ENCODE peak calls at places on chromosomes 1 and 21, in nine cellular contexts. F, V, B, A, H, L, G, T and U are unnamed samples.

GRCh38 chr1:168470821-168471473 is 72.8 kb downstream of the XCL2 start:
- DNase-seq in A (no peak), V (peak; percentile 89), G (no peak), H (peak; percentile 32), L (no peak), T (no peak), B (peak; percentile 92), F (no peak), U (no peak)

GRCh38 chr1:67489643-67490042 is 59.4 kb upstream of the SERBP1 start:
- DNase-seq in H (no peak), G (no peak), T (no peak), A (no peak), V (no peak), B (peak; percentile 38), L (no peak), F (peak; percentile 30), U (no peak)

GRCh38 chr1:247322437-247322836 is 9.2 kb downstream of the ZNF496 start:
- DNase-seq in H (no peak), L (no peak), B (peak; percentile 59), A (no peak), F (no peak), V (no peak), G (no peak), T (no peak), U (no peak)

GRCh38 chr1:156241311-156241811 is 623 bp upstream of the BGLAP start:
- DNase-seq in F (no peak), G (no peak), B (peak; percentile 44), V (no peak), A (peak; percentile 79), T (no peak), L (peak; percentile 0), H (no peak), U (no peak)

GRCh38 chr1:243924588-243925349 is 74.7 kb upstream of the AKT3 start:
- DNase-seq in A (no peak), F (no peak), L (no peak), T (no peak), G (no peak), V (no peak), H (no peak), B (peak; percentile 28), U (no peak)

GRCh38 chr1:215845224-215845902 is 278.3 kb downstream of the KCTD3 start:
- DNase-seq in B (peak; percentile 65), A (no peak), F (no peak), H (no peak), L (no peak), T (no peak), V (peak; percentile 76), G (no peak), U (no peak)

GRCh38 chr1:229535226-229535625 is 23.3 kb downstream of the ABCB10 start:
- DNase-seq in T (no peak), B (no peak), A (no peak), F (no peak), G (no peak), L (no peak), H (no peak), V (no peak), U (no peak)

GRCh38 chr1:38817958-38818705 is 41.4 kb downstream of the RRAGC start:
- DNase-seq in F (peak; percentile 78), B (no peak), L (peak; percentile 35), T (peak; percentile 56), H (no peak), A (no peak), V (no peak), G (peak; percentile 41), U (peak; percentile 5)

GRCh38 chr1:162192763-162193162 is 123.3 kb downstream of the NOS1AP start:
- DNase-seq in T (no peak), G (no peak), H (no peak), V (no peak), F (peak; percentile 43), L (no peak), A (no peak), B (no peak), U (no peak)

GRCh38 chr21:22728091-22728490 is 1729.9 kb downstream of the NCAM2 start:
- DNase-seq in L (no peak), B (no peak), A (no peak), F (no peak), G (no peak), T (no peak), V (no peak), H (no peak), U (no peak)

GRCh38 chr1:77044133-77044849 is 174.9 kb downstream of the PIGK start:
- DNase-seq in H (no peak), T (no peak), A (no peak), L (no peak), B (peak; percentile 23), F (no peak), G (no peak), V (no peak), U (no peak)

GRCh38 chr1:150558761-150559626 is 9.8 kb downstream of the ADAMTSL4 start:
- DNase-seq in G (no peak), H (no peak), F (no peak), B (no peak), T (no peak), A (peak; percentile 32), V (no peak), L (no peak), U (no peak)

GRCh38 chr1:156050376-156050775 is 3.2 kb downstream of the UBQLN4 start:
- DNase-seq in B (no peak), F (no peak), T (no peak), G (no peak), L (no peak), V (no peak), A (no peak), H (no peak), U (no peak)

GRCh38 chr1:13901597-13901996 is 201.6 kb downstream of the PRDM2 start:
- DNase-seq in G (no peak), H (no peak), B (no peak), A (no peak), F (no peak), V (no peak), T (no peak), L (no peak), U (no peak)

GRCh38 chr1:213326666-213327317 is 275.8 kb downstream of the RPS6KC1 start:
- DNase-seq in L (no peak), F (no peak), B (peak; percentile 61), G (no peak), H (no peak), T (no peak), A (no peak), V (peak; percentile 3), U (no peak)

GRCh38 chr1:171655215-171656116 is 3.0 kb upstream of the MYOC start:
- DNase-seq in G (peak; percentile 56), V (no peak), T (peak; percentile 75), L (peak; percentile 16), F (peak; percentile 86), H (peak; percentile 61), A (no peak), B (peak; percentile 68), U (peak; percentile 47)

GRCh38 chr1:160879056-160879455 is 5.9 kb downstream of the ITLN1 start:
- DNase-seq in H (no peak), G (no peak), V (no peak), A (no peak), F (no peak), B (no peak), L (no peak), T (no peak), U (no peak)

GRCh38 chr1:229303855-229304254 is 32.9 kb downstream of the RAB4A start:
- DNase-seq in F (no peak), H (no peak), G (no peak), V (no peak), B (no peak), A (no peak), L (no peak), T (no peak), U (no peak)

GRCh38 chr1:118074101-118074500 is 110.9 kb downstream of the SPAG17 start:
- DNase-seq in T (no peak), B (no peak), H (peak; percentile 8), F (peak; percentile 20), V (no peak), L (no peak), A (no peak), G (no peak), U (no peak)

GRCh38 chr1:17933991-17934390 is 173.6 kb upstream of the IGSF21 start:
- DNase-seq in L (no peak), B (no peak), G (no peak), A (no peak), T (no peak), F (no peak), V (no peak), H (no peak), U (no peak)

GRCh38 chr1:29601021-29601420 is 364.7 kb downstream of the PTPRU start:
- DNase-seq in V (no peak), G (no peak), A (no peak), L (no peak), H (no peak), B (no peak), T (no peak), F (no peak), U (no peak)

GRCh38 chr1:116763116-116763786 is 9.0 kb downstream of the CD2 start:
- DNase-seq in T (peak; percentile 73), A (peak; percentile 5), V (no peak), B (no peak), G (no peak), L (no peak), H (no peak), F (no peak), U (peak; percentile 55)

GRCh38 chr1:233719626-233720334 is 105.9 kb downstream of the KCNK1 start:
- DNase-seq in F (peak; percentile 24), V (no peak), B (no peak), A (no peak), H (no peak), T (no peak), G (no peak), L (no peak), U (no peak)

GRCh38 chr1:156795787-156796186 is 20.9 kb downstream of the SH2D2A start:
- DNase-seq in T (no peak), F (no peak), H (peak; percentile 39), B (no peak), G (no peak), V (no peak), A (peak; percentile 18), L (no peak), U (no peak)

GRCh38 chr1:201011616-201012015 is 11.9 kb downstream of the KIF21B start:
- DNase-seq in B (no peak), T (no peak), V (no peak), A (no peak), H (no peak), F (no peak), G (no peak), L (no peak), U (no peak)

GRCh38 chr1:7422561-7422960 is 348.5 kb upstream of the VAMP3 start:
- DNase-seq in B (no peak), F (no peak), A (no peak), G (no peak), T (no peak), L (no peak), H (no peak), V (no peak), U (no peak)

GRCh38 chr1:183472488-183473285 is at the start of gene SMG7:
- DNase-seq in B (no peak), H (peak; percentile 69), V (peak; percentile 42), G (no peak), A (peak; percentile 76), T (peak; percentile 53), F (peak; percentile 55), L (no peak), U (peak; percentile 48)

GRCh38 chr1:209416660-209417059 is 166.9 kb upstream of the CAMK1G start:
- DNase-seq in A (no peak), G (no peak), L (no peak), F (no peak), V (no peak), H (no peak), B (no peak), T (no peak), U (no peak)

GRCh38 chr1:9542425-9542824 is 3.2 kb downstream of the SLC25A33 start:
- DNase-seq in G (no peak), A (no peak), H (no peak), F (peak; percentile 64), V (no peak), T (no peak), L (peak; percentile 20), B (peak; percentile 54), U (no peak)

GRCh38 chr21:27047331-27048314 is 80.7 kb upstream of the ADAMTS5 start:
- DNase-seq in A (no peak), G (no peak), F (no peak), V (peak; percentile 4), H (no peak), B (peak; percentile 50), T (no peak), L (peak; percentile 96), U (no peak)

GRCh38 chr1:99180343-99180808 is 83.9 kb upstream of the PLPPR4 start:
- DNase-seq in H (peak; percentile 94), A (peak; percentile 59), L (peak; percentile 91), G (peak; percentile 51), F (peak; percentile 81), V (peak; percentile 70), T (peak; percentile 53), B (peak; percentile 68), U (no peak)